ENCODE peak calls at places on chromosome 20, in ten cellular contexts. Z is psoas muscle, P is cardiac muscle cell, B is hepatocyte, G is astrocyte, V is pancreas, Y is fibroblast of lung, J is mesenchymal stem cell, W is body of pancreas, M is RWPE2. I is an unnamed sample. For H3K4me1, the result is how much of the 10 kb centered on the place peaks cover.

GRCh38 chr20:58688838-58689237 is 3.8 kb upstream of the NPEPL1 start:
- DNase-seq in Z (no peak), P (no peak), B (no peak), G (no peak), V (no peak), Y (no peak), J (no peak), W (no peak), M (peak), I (no peak)

GRCh38 chr20:26167499-26167898 is 470.8 kb upstream of the ZNF337 start:
- DNase-seq in Z (no peak), P (no peak), B (no peak), G (peak), V (no peak), Y (no peak), J (peak), W (no peak), M (no peak), I (no peak)

GRCh38 chr20:57584768-57585461 is 24.0 kb downstream of the PCK1 start:
- DNase-seq in Z (no peak), P (no peak), B (no peak), G (no peak), V (no peak), Y (no peak), J (no peak), W (no peak), M (peak), I (no peak)

GRCh38 chr20:47220161-47220582 is 136.3 kb downstream of the ZMYND8 start:
- DNase-seq in Z (peak), P (peak), B (no peak), G (no peak), V (no peak), Y (peak), J (peak), W (no peak), M (no peak), I (peak)

GRCh38 chr20:41540459-41540858 is 77.7 kb downstream of the CHD6 start:
- DNase-seq in Z (no peak), P (no peak), B (peak), G (no peak), V (no peak), Y (no peak), J (no peak), W (no peak), M (no peak), I (no peak)

GRCh38 chr20:34111057-34111711 is 859 bp downstream of the EIF2S2 start:
- DNase-seq in Z (no peak), P (peak), B (peak), G (peak), V (no peak), Y (peak), J (peak), W (peak), M (no peak), I (no peak)

GRCh38 chr20:64171211-64171610 is 7.0 kb downstream of the MYT1 start:
- DNase-seq in Z (peak), P (no peak), B (no peak), G (no peak), V (no peak), Y (no peak), J (no peak), W (no peak), M (no peak), I (no peak)

GRCh38 chr20:21089421-21089820 is 16.7 kb downstream of the LINC00237 start:
- DNase-seq in Z (no peak), P (no peak), B (no peak), G (no peak), V (no peak), Y (no peak), J (no peak), W (no peak), M (no peak), I (no peak)

GRCh38 chr20:6708010-6708409 is 59.5 kb upstream of the BMP2 start:
- DNase-seq in Z (peak), P (no peak), B (peak), G (peak), V (peak), Y (peak), J (peak), W (peak), M (peak), I (no peak)

GRCh38 chr20:20317195-20318113 is 50.5 kb upstream of the INSM1 start:
- DNase-seq in Z (no peak), P (no peak), B (no peak), G (no peak), V (no peak), Y (no peak), J (no peak), W (peak), M (no peak), I (no peak)

GRCh38 chr20:25551413-25552210 is 33.7 kb downstream of the NINL start:
- DNase-seq in Z (no peak), P (peak), B (no peak), G (no peak), V (no peak), Y (no peak), J (peak), W (no peak), M (no peak), I (no peak)

GRCh38 chr20:19726126-19726525 is 31.9 kb upstream of the RIN2 start:
- DNase-seq in Z (no peak), P (no peak), B (no peak), G (peak), V (no peak), Y (peak), J (no peak), W (no peak), M (no peak), I (no peak)

GRCh38 chr20:14193885-14194284 is 143.5 kb downstream of the FLRT3 start:
- DNase-seq in Z (no peak), P (no peak), B (no peak), G (no peak), V (no peak), Y (no peak), J (no peak), W (no peak), M (no peak), I (no peak)

GRCh38 chr20:34891166-34892062 is 15.0 kb downstream of the ACSS2 start:
- DNase-seq in Z (no peak), P (no peak), B (no peak), G (peak), V (no peak), Y (peak), J (peak), W (no peak), M (no peak), I (no peak)

GRCh38 chr20:12775041-12775440 is 233.7 kb upstream of the SPTLC3 start:
- DNase-seq in Z (no peak), P (no peak), B (no peak), G (no peak), V (no peak), Y (no peak), J (no peak), W (no peak), M (no peak), I (no peak)

GRCh38 chr20:58709013-58709702 is 16.6 kb downstream of the NPEPL1 start:
- DNase-seq in Z (no peak), P (no peak), B (no peak), G (no peak), V (no peak), Y (no peak), J (no peak), W (no peak), M (no peak), I (no peak)

GRCh38 chr20:50786703-50787102 is 8.2 kb upstream of the BCAS4 start:
- DNase-seq in Z (peak), P (no peak), B (no peak), G (no peak), V (no peak), Y (no peak), J (no peak), W (no peak), M (peak), I (no peak)

GRCh38 chr20:47927385-47927851 is 142.1 kb upstream of the SULF2 start:
- DNase-seq in Z (no peak), P (no peak), B (no peak), G (peak), V (no peak), Y (peak), J (peak), W (no peak), M (peak), I (no peak)

GRCh38 chr20:48238326-48238725 is 453.0 kb upstream of the SULF2 start:
- DNase-seq in Z (no peak), P (no peak), B (no peak), G (peak), V (no peak), Y (peak), J (peak), W (no peak), M (peak), I (no peak)

GRCh38 chr20:23028377-23028776 is 6.7 kb upstream of the SSTR4 start:
- DNase-seq in Z (no peak), P (no peak), B (no peak), G (no peak), V (no peak), Y (no peak), J (no peak), W (no peak), M (no peak), I (no peak)

GRCh38 chr20:51639206-51639832 is 96.8 kb upstream of the NFATC2 start:
- DNase-seq in Z (peak), P (peak), B (peak), G (peak), V (peak), Y (peak), J (peak), W (peak), M (no peak), I (peak)

GRCh38 chr20:54110457-54110856 is 40.1 kb upstream of the BCAS1 start:
- DNase-seq in Z (no peak), P (no peak), B (no peak), G (no peak), V (no peak), Y (no peak), J (no peak), W (no peak), M (no peak), I (no peak)

GRCh38 chr20:17612287-17612974 is 42.6 kb downstream of the DSTN start:
- DNase-seq in Z (peak), P (no peak), B (no peak), G (peak), V (no peak), Y (peak), J (peak), W (no peak), M (peak), I (peak)

GRCh38 chr20:63223121-63223825 is 7.3 kb upstream of the YTHDF1 start:
- DNase-seq in Z (no peak), P (peak), B (peak), G (no peak), V (no peak), Y (peak), J (peak), W (peak), M (no peak), I (no peak)

GRCh38 chr20:61801065-61801360 is 264.7 kb downstream of the TAF4 start:
- DNase-seq in Z (no peak), P (no peak), B (no peak), G (no peak), V (no peak), Y (no peak), J (no peak), W (no peak), M (no peak), I (no peak)

GRCh38 chr20:17938889-17939619 is 29.5 kb downstream of the SNX5 start:
- DNase-seq in Z (peak), P (peak), B (peak), G (no peak), V (peak), Y (peak), J (peak), W (peak), M (no peak), I (peak)

DNA sequence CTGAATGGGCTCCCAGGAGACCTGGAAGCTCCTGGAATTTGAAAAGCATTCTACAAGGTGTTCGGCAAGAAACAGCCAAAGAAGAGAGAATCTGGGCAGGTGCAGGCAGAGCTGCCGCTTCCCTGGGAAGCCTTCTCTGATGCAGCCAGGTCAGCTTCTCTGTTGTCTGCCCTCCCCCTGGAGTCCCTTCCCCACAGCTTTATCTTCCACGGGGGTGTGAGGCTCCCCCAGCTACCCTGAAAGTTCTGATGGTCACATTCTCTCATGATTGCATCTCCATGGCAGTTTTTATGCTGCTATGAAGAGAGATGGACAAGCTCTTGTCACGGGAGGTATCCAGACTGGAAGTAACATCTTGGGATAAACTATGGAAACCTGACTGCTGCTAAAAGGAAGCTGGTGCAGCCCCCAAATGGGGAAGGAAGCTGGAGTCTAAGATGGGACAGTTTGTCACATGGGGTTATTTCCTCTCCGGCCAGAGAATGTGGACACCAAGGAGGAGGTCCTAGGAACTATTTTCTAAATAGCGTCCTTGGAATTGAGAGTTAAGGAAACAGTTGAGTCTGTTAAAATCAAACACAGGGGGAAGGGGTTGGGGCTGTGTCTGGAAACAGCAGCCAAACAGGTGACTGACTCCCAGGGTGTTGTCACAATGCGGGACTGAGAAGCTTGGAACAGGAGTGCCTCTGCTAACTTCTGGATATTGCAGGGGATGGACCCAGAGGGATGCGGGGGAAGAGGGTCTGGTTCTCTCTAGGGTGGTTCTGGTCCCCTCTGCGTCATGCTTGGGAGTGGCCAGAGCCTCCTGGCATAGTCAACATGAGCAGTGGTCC is 91.1 kb downstream of the ASXL1 start:
- DNase-seq in Z (no peak), P (no peak), B (no peak), G (no peak), V (peak), Y (no peak), J (no peak), W (peak), M (peak), I (no peak)
- H3K4me3 ChIP-seq in Z (no peak), P (no peak), B (no peak), G (no peak), V (no peak), Y (no peak), J (no peak), W (no peak), M (no peak), I (no peak)

GRCh38 chr20:56342783-56343182 is 16.0 kb upstream of the FAM210B start:
- DNase-seq in Z (no peak), P (no peak), B (no peak), G (no peak), V (no peak), Y (no peak), J (no peak), W (no peak), M (peak), I (no peak)
- H3K4me1 ChIP-seq in Z (under half), P (under half), B (under half), G (under half), V (under half), Y (under half), J (under half), W (under half), M (under half), I (under half)

DNA sequence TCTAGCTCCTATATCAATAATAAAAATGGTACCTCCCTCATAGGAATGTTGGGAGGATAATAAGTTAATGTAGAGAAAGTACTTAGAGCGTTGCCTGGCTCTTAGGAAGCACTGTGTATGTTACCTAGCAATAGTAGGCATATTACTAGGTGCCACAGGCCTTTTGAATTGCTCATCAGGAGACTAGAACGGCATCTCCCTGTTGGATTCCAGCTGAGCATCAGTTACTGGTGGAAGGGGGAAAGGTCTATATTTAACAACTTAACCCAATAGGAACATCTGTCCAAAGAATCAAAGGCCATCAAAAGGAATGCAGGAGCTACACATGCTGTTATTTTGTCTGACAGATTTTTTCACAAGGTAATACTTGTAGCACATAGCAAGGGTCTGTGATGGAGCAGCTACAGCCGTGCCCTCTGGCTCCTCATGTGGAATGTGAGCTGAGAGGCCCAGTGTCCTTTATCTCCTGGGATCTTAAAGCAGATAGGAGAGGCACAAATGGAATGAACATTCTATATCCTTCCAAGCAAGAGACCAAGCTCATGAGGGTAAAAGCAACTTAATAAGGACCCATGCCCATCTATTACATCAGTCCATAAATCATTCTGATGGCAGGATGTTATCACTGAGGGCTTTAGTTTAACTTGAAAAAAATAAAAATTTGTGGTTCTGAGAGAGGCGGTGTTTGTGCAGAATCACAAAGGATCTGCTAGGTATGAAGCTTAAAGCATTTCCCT is 184.9 kb upstream of the LAMP5 start:
- DNase-seq in Z (no peak), P (no peak), B (no peak), G (no peak), V (no peak), Y (no peak), J (no peak), W (no peak), M (no peak), I (no peak)
- H3K27ac ChIP-seq in Z (no peak), P (peak), B (peak), G (no peak), V (no peak), Y (no peak), J (no peak), W (no peak), M (no peak), I (no peak)

GRCh38 chr20:2902818-2903217 is 29.5 kb downstream of the PTPRA start:
- DNase-seq in Z (no peak), P (no peak), B (no peak), G (no peak), V (no peak), Y (no peak), J (no peak), W (no peak), M (no peak), I (no peak)
- H3K4me3 ChIP-seq in Z (no peak), P (no peak), B (no peak), G (no peak), V (no peak), Y (no peak), J (no peak), W (no peak), M (no peak), I (no peak)

GRCh38 chr20:5058873-5059272 is 57.6 kb upstream of the SLC23A2 start:
- DNase-seq in Z (no peak), P (no peak), B (no peak), G (no peak), V (no peak), Y (no peak), J (no peak), W (no peak), M (no peak), I (no peak)
- H3K4me1 ChIP-seq in Z (under half), P (under half), B (under half), G (under half), V (under half), Y (under half), J (under half), W (under half), M (under half), I (under half)

GRCh38 chr20:38882600-38882999 is 43.6 kb upstream of the FAM83D start:
- DNase-seq in Z (no peak), P (no peak), B (no peak), G (no peak), V (no peak), Y (no peak), J (no peak), W (no peak), M (no peak), I (no peak)
- H3K27ac ChIP-seq in Z (no peak), P (no peak), B (no peak), G (no peak), V (no peak), Y (no peak), J (no peak), W (no peak), M (no peak), I (peak)

GRCh38 chr20:45912344-45912682 is 358 bp upstream of the PLTP start:
- DNase-seq in Z (no peak), P (no peak), B (no peak), G (no peak), V (no peak), Y (no peak), J (no peak), W (no peak), M (no peak), I (no peak)
- H3K4me3 ChIP-seq in Z (peak), P (peak), B (peak), G (peak), V (no peak), Y (peak), J (peak), W (no peak), M (peak), I (no peak)

GRCh38 chr20:43958626-43959025 is 44.0 kb downstream of the TOX2 start:
- DNase-seq in Z (no peak), P (no peak), B (no peak), G (no peak), V (no peak), Y (no peak), J (no peak), W (no peak), M (peak), I (no peak)
- H3K4me1 ChIP-seq in Z (under half), P (under half), B (under half), G (under half), V (under half), Y (under half), J (under half), W (under half), M (under half), I (half or more)

GRCh38 chr20:45340236-45340847 is 7.9 kb downstream of the SDC4 start:
- DNase-seq in Z (no peak), P (no peak), B (peak), G (no peak), V (peak), Y (no peak), J (no peak), W (peak), M (no peak), I (no peak)

GRCh38 chr20:45339799-45340198 is 8.4 kb downstream of the SDC4 start:
- DNase-seq in Z (no peak), P (no peak), B (no peak), G (no peak), V (no peak), Y (no peak), J (no peak), W (no peak), M (no peak), I (no peak)

GRCh38 chr20:45341579-45341938 is 6.7 kb downstream of the SDC4 start:
- DNase-seq in Z (no peak), P (peak), B (no peak), G (no peak), V (peak), Y (no peak), J (no peak), W (peak), M (no peak), I (no peak)

GRCh38 chr20:45341939-45342862 is 6.0 kb downstream of the SDC4 start:
- DNase-seq in Z (peak), P (peak), B (peak), G (peak), V (peak), Y (no peak), J (peak), W (peak), M (peak), I (no peak)

GRCh38 chr20:45340951-45341350 is 7.3 kb downstream of the SDC4 start:
- DNase-seq in Z (no peak), P (peak), B (peak), G (no peak), V (no peak), Y (no peak), J (no peak), W (no peak), M (no peak), I (no peak)
- H3K27ac ChIP-seq in Z (peak), P (peak), B (peak), G (peak), V (peak), Y (peak), J (peak), W (peak), M (peak), I (no peak)

GRCh38 chr20:1137236-1137635 is 18.8 kb downstream of the PSMF1 start:
- DNase-seq in Z (no peak), P (no peak), B (no peak), G (no peak), V (no peak), Y (no peak), J (no peak), W (no peak), M (no peak), I (no peak)
- H3K4me3 ChIP-seq in Z (no peak), P (no peak), B (no peak), G (no peak), V (no peak), Y (no peak), J (no peak), W (no peak), M (no peak), I (no peak)

I was measured in CD8-positive, alpha-beta memory T cell.